ENCODE peak calls at places on chromosomes 11 and 22, in eight cellular contexts. One of them, this sample, is unnamed.

GRCh38 chr22:45296628-45297297 is 12.0 kb downstream of the UPK3A start:
- DNase-seq in C1 segment of cervical spinal cord: no peak
- DNase-seq in GM12865: peak; percentile 52
- DNase-seq in MG63: no peak
- DNase-seq in ACHN: no peak
- DNase-seq in stimulated activated naive CD8-positive, alpha-beta T cell treated with anti-CD3 and anti-CD28 coated beads, Interleukin-15, amount 100 ng/mL, for 72 hours: peak; percentile 34
- DNase-seq in transverse colon: no peak
- DNase-seq in skeletal muscle cell: no peak
- DNase-seq in this sample: no peak

GRCh38 chr11:72740060-72740424 is 12.2 kb downstream of the ARAP1 start:
- DNase-seq in C1 segment of cervical spinal cord: no peak
- DNase-seq in GM12865: peak; percentile 42
- DNase-seq in MG63: no peak
- DNase-seq in ACHN: no peak
- DNase-seq in stimulated activated naive CD8-positive, alpha-beta T cell treated with anti-CD3 and anti-CD28 coated beads, Interleukin-15, amount 100 ng/mL, for 72 hours: no peak
- DNase-seq in transverse colon: no peak
- DNase-seq in skeletal muscle cell: no peak
- DNase-seq in this sample: no peak

GRCh38 chr22:36977401-36977861 is 41.8 kb downstream of the TST start:
- DNase-seq in C1 segment of cervical spinal cord: peak; percentile 12
- DNase-seq in GM12865: peak; percentile 85
- DNase-seq in MG63: peak; percentile 64
- DNase-seq in ACHN: no peak
- DNase-seq in stimulated activated naive CD8-positive, alpha-beta T cell treated with anti-CD3 and anti-CD28 coated beads, Interleukin-15, amount 100 ng/mL, for 72 hours: peak; percentile 88
- DNase-seq in transverse colon: peak; percentile 86
- DNase-seq in skeletal muscle cell: no peak
- DNase-seq in this sample: no peak

GRCh38 chr22:50257451-50258360 is 3.8 kb downstream of the MAPK12 start:
- DNase-seq in C1 segment of cervical spinal cord: no peak
- DNase-seq in GM12865: no peak
- DNase-seq in MG63: no peak
- DNase-seq in ACHN: no peak
- DNase-seq in stimulated activated naive CD8-positive, alpha-beta T cell treated with anti-CD3 and anti-CD28 coated beads, Interleukin-15, amount 100 ng/mL, for 72 hours: no peak
- DNase-seq in transverse colon: no peak
- DNase-seq in skeletal muscle cell: no peak
- DNase-seq in this sample: no peak

GRCh38 chr11:65646921-65647701 is 9.2 kb downstream of the SIPA1 start:
- DNase-seq in C1 segment of cervical spinal cord: peak; percentile 19
- DNase-seq in GM12865: no peak
- DNase-seq in MG63: no peak
- DNase-seq in ACHN: no peak
- DNase-seq in stimulated activated naive CD8-positive, alpha-beta T cell treated with anti-CD3 and anti-CD28 coated beads, Interleukin-15, amount 100 ng/mL, for 72 hours: peak; percentile 12
- DNase-seq in transverse colon: peak; percentile 75
- DNase-seq in skeletal muscle cell: no peak
- DNase-seq in this sample: peak; percentile 63

GRCh38 chr11:119697445-119697844 is 31.6 kb downstream of the NECTIN1 start:
- DNase-seq in C1 segment of cervical spinal cord: no peak
- DNase-seq in GM12865: no peak
- DNase-seq in MG63: no peak
- DNase-seq in ACHN: no peak
- DNase-seq in stimulated activated naive CD8-positive, alpha-beta T cell treated with anti-CD3 and anti-CD28 coated beads, Interleukin-15, amount 100 ng/mL, for 72 hours: no peak
- DNase-seq in transverse colon: no peak
- DNase-seq in skeletal muscle cell: no peak
- DNase-seq in this sample: no peak

GRCh38 chr22:44729391-44730012 is 22.9 kb upstream of the ARHGAP8 start:
- DNase-seq in C1 segment of cervical spinal cord: peak; percentile 52
- DNase-seq in GM12865: peak; percentile 24
- DNase-seq in MG63: no peak
- DNase-seq in ACHN: no peak
- DNase-seq in stimulated activated naive CD8-positive, alpha-beta T cell treated with anti-CD3 and anti-CD28 coated beads, Interleukin-15, amount 100 ng/mL, for 72 hours: peak; percentile 47
- DNase-seq in transverse colon: no peak
- DNase-seq in skeletal muscle cell: peak; percentile 18
- DNase-seq in this sample: no peak

GRCh38 chr11:77710358-77710757 is 72.8 kb upstream of the CLNS1A start:
- DNase-seq in C1 segment of cervical spinal cord: no peak
- DNase-seq in GM12865: no peak
- DNase-seq in MG63: no peak
- DNase-seq in ACHN: no peak
- DNase-seq in stimulated activated naive CD8-positive, alpha-beta T cell treated with anti-CD3 and anti-CD28 coated beads, Interleukin-15, amount 100 ng/mL, for 72 hours: no peak
- DNase-seq in transverse colon: no peak
- DNase-seq in skeletal muscle cell: peak; percentile 5
- DNase-seq in this sample: peak; percentile 6

GRCh38 chr11:13368041-13368446 is 90.5 kb downstream of the BMAL1 start:
- DNase-seq in C1 segment of cervical spinal cord: no peak
- DNase-seq in GM12865: no peak
- DNase-seq in MG63: no peak
- DNase-seq in ACHN: peak; percentile 35
- DNase-seq in stimulated activated naive CD8-positive, alpha-beta T cell treated with anti-CD3 and anti-CD28 coated beads, Interleukin-15, amount 100 ng/mL, for 72 hours: no peak
- DNase-seq in transverse colon: no peak
- DNase-seq in skeletal muscle cell: no peak
- DNase-seq in this sample: peak; percentile 81